ENCODE peak calls at places on chromosomes 11 and 22, in nine cellular contexts. W is HepG2, T is upper lobe of right lung, H is heart right ventricle, F is mammary epithelial cell, G is PC-3, J is endodermal cell, E is esophagus squamous epithelium, V is MM.1S. Q is an unnamed sample. For H3K36me3, the result is how much of the 10 kb centered on the place peaks cover.

GRCh38 chr22:27991586-27992293 is 72.7 kb upstream of the PITPNB start:
- DNase-seq in J (peak), G (no peak), H (no peak), V (no peak), E (no peak), W (no peak), T (no peak), F (no peak), Q (no peak)

GRCh38 chr11:45890886-45891550 is 5.6 kb downstream of the MAPK8IP1 start:
- DNase-seq in F (no peak), E (no peak), H (no peak), J (no peak), W (no peak), T (no peak), G (no peak), V (no peak), Q (no peak)

GRCh38 chr22:26452236-26453016 is 23.4 kb downstream of the ASPHD2 start:
- DNase-seq in H (no peak), W (no peak), J (no peak), F (no peak), E (no peak), V (no peak), T (no peak), G (no peak), Q (no peak)

GRCh38 chr11:86571273-86571948 is 101.0 kb downstream of the ME3 start:
- DNase-seq in F (no peak), V (no peak), T (no peak), H (no peak), W (peak), J (peak), G (peak), E (no peak), Q (no peak)

GRCh38 chr11:57426754-57427691 is at the start of gene SLC43A3:
- DNase-seq in H (peak), G (peak), F (peak), J (peak), E (no peak), T (peak), W (peak), V (no peak), Q (peak)

GRCh38 chr22:44325718-44326548 is 13.2 kb upstream of the SHISAL1 start:
- DNase-seq in E (no peak), V (no peak), H (no peak), G (peak), F (peak), J (no peak), T (no peak), W (no peak), Q (no peak)

GRCh38 chr11:76339217-76339616 is 41.7 kb downstream of the THAP12 start:
- DNase-seq in E (no peak), F (no peak), T (peak), J (no peak), W (no peak), G (no peak), H (peak), V (no peak), Q (no peak)

GRCh38 chr11:67563354-67564114 is 20.1 kb upstream of the GSTP1 start:
- DNase-seq in E (no peak), H (peak), G (peak), J (no peak), W (no peak), F (peak), T (no peak), V (no peak), Q (no peak)

GRCh38 chr22:17120281-17120680 is 879 bp downstream of the TMEM121B start:
- DNase-seq in E (no peak), W (no peak), V (peak), J (peak), G (no peak), H (peak), T (peak), F (peak), Q (peak)

GRCh38 chr11:18748766-18749375 is 22.9 kb upstream of the IGSF22 start:
- DNase-seq in W (no peak), H (no peak), J (no peak), T (no peak), E (no peak), G (no peak), F (no peak), V (no peak), Q (no peak)

GRCh38 chr22:42933783-42934144 is 76.7 kb upstream of the ARFGAP3 start:
- DNase-seq in G (peak), V (no peak), J (no peak), F (peak), E (no peak), H (peak), T (no peak), W (peak), Q (no peak)

GRCh38 chr11:126431401-126432064 is 76.0 kb downstream of the ST3GAL4 start:
- DNase-seq in V (no peak), W (peak), G (peak), E (no peak), F (no peak), J (no peak), T (no peak), H (peak), Q (no peak)

GRCh38 chr22:43326342-43326825 is 16.8 kb downstream of the SCUBE1 start:
- DNase-seq in F (no peak), H (no peak), J (no peak), G (no peak), E (no peak), W (no peak), T (no peak), V (no peak), Q (no peak)

GRCh38 chr11:86588566-86589090 is 83.8 kb downstream of the ME3 start:
- DNase-seq in G (no peak), W (no peak), F (no peak), T (no peak), J (peak), E (no peak), H (peak), V (no peak), Q (no peak)

GRCh38 chr22:42993651-42994275 is 21.2 kb downstream of the PACSIN2 start:
- DNase-seq in E (no peak), G (peak), V (no peak), T (no peak), F (no peak), W (peak), J (no peak), H (no peak), Q (no peak)

GRCh38 chr22:40463017-40463631 is 92.7 kb downstream of the SGSM3 start:
- DNase-seq in W (no peak), F (no peak), J (no peak), H (no peak), V (no peak), E (no peak), G (no peak), T (no peak), Q (no peak)

GRCh38 chr11:76811259-76811658 is 28.1 kb downstream of the TSKU start:
- DNase-seq in W (no peak), E (no peak), F (no peak), V (no peak), G (no peak), T (no peak), H (no peak), J (no peak), Q (no peak)

GRCh38 chr11:78190374-78190773 is 1.7 kb downstream of the USP35 start:
- DNase-seq in T (no peak), J (no peak), V (no peak), W (no peak), H (no peak), F (no peak), E (no peak), G (no peak), Q (no peak)

DNA sequence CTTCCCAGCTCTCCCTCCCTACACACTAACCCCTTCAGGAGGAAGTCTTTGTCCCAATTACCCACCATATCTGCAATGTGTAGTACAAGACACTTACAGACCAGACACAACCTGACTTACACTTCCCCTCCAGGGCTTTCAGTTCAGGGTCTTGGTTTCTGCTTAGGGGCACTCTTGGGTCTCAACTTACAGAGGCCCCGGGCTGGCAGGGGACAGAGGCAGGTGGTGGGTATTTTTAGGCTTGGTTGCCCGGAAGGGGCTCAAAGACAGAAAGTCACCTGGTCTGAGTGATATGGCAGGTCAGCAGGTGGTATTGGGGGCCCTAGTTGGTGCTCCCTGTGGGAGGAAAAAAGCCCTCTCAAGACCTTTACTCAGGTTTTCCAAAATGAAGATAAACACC is 3.4 kb upstream of the TMEM184B start:
- DNase-seq in T (no peak), J (no peak), H (no peak), W (no peak), V (peak), F (no peak), E (no peak), G (no peak), Q (no peak)
- H3K4me3 ChIP-seq in T (no peak), J (no peak), H (no peak), W (no peak), V (peak), F (no peak), E (no peak), G (no peak), Q (no peak)

DNA sequence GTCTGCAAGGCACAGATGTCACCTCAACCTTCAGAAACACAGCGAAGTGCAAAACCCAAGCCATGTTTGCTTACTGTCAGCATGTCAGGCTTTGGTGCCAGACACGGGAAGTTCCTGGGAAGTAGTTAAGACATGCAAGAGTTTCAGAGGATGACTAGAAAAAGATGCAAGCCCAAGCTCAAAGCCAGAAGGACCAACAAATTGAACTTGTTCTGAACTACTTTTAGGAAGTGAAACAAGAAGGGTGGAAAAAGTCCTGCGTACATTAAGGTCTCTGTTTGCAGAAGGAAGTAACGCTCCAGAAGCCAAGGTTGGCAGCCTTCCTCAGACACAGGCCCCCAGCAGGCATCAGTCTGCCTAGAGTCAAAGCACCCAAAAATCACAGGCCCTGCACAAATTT is 2.6 kb downstream of the AP1B1 start:
- DNase-seq in V (peak), H (no peak), W (no peak), G (no peak), E (no peak), J (no peak), F (no peak), T (no peak), Q (no peak)
- H3K27ac ChIP-seq in V (peak), H (peak), W (peak), G (no peak), E (peak), J (no peak), F (no peak), T (peak), Q (peak)

GRCh38 chr11:107442715-107443215 is 14.9 kb downstream of the CWF19L2 start:
- DNase-seq in E (no peak), H (no peak), W (no peak), T (no peak), G (no peak), V (no peak), J (no peak), F (no peak), Q (no peak)
- H3K36me3 ChIP-seq in E (half or more), H (under half), W (under half), T (half or more), G (under half), V (under half), J (under half), F (under half), Q (under half)

DNA sequence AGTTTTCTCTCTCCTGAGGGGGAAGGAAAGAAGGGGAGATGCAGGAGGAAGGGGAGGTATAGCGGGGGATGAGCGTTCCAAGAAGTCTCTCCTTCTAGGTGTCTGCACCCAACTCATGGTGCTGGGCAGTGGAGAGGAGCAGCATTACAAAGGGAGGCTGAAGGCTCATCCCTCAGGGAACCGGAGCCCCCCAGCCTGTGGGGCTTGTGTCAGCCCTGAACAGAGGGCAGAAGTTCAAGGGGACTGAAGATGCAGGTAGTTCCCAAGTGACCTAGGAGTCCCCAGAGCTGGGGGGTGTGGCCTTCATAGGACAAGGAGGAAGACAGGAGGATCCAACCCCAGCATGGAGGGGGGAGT is 1.8 kb downstream of the C11orf68 start:
- DNase-seq in G (peak), E (no peak), V (no peak), T (no peak), J (peak), H (no peak), F (no peak), W (no peak), Q (no peak)
- H3K4me3 ChIP-seq in G (peak), E (no peak), V (no peak), T (peak), J (no peak), H (peak), F (no peak), W (peak), Q (peak)

GRCh38 chr11:58787903-58788302 is 56.2 kb upstream of the GLYAT start:
- DNase-seq in T (no peak), G (peak), F (peak), E (no peak), H (no peak), W (no peak), V (no peak), J (no peak), Q (no peak)
- H3K27ac ChIP-seq in T (no peak), G (peak), F (peak), E (no peak), H (no peak), W (no peak), V (no peak), J (no peak), Q (no peak)

DNA sequence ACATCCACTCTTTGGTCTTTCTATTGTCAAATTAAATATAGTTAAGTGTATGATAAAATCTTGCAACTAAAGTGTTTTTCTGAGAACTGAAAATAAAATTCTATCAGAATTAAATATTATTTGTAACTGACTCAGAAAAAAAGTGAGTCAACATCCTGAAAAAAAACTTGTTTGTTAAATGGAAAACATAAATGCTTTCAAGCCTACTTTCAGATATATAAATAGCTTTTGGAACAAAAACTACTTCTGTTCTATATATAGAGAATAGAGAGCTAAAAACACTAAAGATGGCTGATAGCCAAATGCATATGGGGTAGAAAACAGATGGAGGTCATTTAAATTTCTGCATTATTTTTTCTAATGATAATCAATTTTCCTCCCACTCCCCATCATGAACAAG is 61.8 kb downstream of the PIK3C2A start:
- DNase-seq in J (no peak), V (peak), E (no peak), T (no peak), F (no peak), W (no peak), G (peak), H (no peak), Q (no peak)
- H3K36me3 ChIP-seq in J (half or more), V (under half), E (half or more), T (half or more), F (under half), W (under half), G (under half), H (under half), Q (under half)

DNA sequence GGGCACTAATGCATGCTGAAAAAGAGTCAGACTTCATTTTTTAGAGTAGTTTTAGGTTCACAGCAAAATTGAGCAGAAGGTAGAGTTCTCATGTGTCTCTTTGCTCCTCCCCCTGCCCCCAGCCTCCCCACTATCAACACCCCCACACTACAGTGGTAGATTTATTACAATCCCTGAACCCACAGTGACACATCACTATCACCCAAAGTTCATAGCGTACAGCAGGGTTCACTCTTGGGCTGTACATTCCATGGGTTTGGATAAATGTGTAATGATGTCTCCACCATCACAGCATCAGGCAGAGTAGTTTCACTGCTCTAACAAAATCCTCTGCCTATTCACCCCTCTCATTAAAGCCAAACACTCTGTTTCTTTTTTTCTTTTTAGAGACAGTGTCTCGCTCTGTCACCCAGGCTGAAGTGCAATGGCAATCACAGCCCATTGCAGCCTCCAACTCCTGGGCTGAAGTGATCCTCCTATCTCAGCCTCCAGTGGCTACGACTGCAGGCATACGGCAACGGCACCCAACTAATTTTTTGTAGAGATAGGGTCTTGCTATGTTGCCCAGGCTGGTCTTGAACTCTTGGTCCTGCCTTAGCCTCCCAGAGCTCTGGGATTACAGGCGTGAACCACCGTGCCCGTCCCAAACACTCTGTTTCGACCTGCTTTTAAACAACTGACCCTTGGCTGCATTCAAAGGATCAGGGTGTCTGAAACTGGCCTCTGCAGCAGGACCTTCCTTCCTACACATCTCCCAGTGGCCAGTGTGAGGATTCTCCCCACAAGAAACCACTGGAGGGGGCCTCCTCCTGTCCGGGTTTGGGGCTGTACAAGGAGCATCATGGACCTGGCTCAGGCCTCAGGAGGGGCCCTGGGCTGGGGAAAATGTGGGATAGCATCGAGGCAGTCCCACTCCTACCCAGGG is 4.2 kb downstream of the BEST1 start:
- DNase-seq in H (no peak), F (no peak), E (no peak), W (no peak), V (no peak), T (peak), G (no peak), J (no peak), Q (no peak)
- H3K4me3 ChIP-seq in H (peak), F (no peak), E (no peak), W (peak), V (no peak), T (peak), G (no peak), J (no peak), Q (peak)

GRCh38 chr11:23423656-23424055 is 563.4 kb upstream of the CCDC179 start:
- DNase-seq in W (no peak), V (no peak), J (no peak), F (no peak), G (no peak), T (no peak), E (no peak), H (no peak), Q (no peak)
- H3K27ac ChIP-seq in W (no peak), V (no peak), J (no peak), F (no peak), G (no peak), T (no peak), E (no peak), H (no peak), Q (no peak)